ENCODE peak calls at places on chromosome 10, in five cellular contexts. M is endothelial cell of umbilical vein, L is HCT116, C is SK-N-SH, D is K562. K is an unnamed sample.

GRCh38 chr10:102644066-102644645 is at the start of gene TRIM8:
- DNase-seq in M (peak), C (peak), D (peak), L (no peak), K (no peak)

GRCh38 chr10:110137142-110137545 is 70.3 kb upstream of the MXI1 start:
- DNase-seq in M (peak), D (peak), L (peak), C (peak), K (no peak)

GRCh38 chr10:112827091-112827490 is 123.0 kb upstream of the TCF7L2 start:
- DNase-seq in M (no peak), D (no peak), C (no peak), L (no peak), K (no peak)

GRCh38 chr10:113111260-113111659 is 161.2 kb downstream of the TCF7L2 start:
- DNase-seq in C (no peak), D (no peak), L (no peak), M (no peak), K (no peak)

GRCh38 chr10:9786101-9786500 is 1231.6 kb upstream of the CELF2 start:
- DNase-seq in L (no peak), D (no peak), M (peak), C (no peak), K (no peak)

GRCh38 chr10:16116404-16117304 is 256.3 kb upstream of the MINDY3 start:
- DNase-seq in M (peak), D (peak), L (peak), C (peak), K (peak)

GRCh38 chr10:5040781-5041470 is 37.3 kb upstream of the AKR1C2 start:
- DNase-seq in C (no peak), D (no peak), L (no peak), M (no peak), K (no peak)

GRCh38 chr10:85224366-85224960 is 896.1 kb downstream of the CCSER2 start:
- DNase-seq in M (no peak), C (no peak), D (no peak), L (no peak), K (no peak)

GRCh38 chr10:98425511-98426352 is 10.8 kb upstream of the PYROXD2 start:
- DNase-seq in L (peak), M (peak), D (peak), C (peak), K (peak)

GRCh38 chr10:62333135-62333889 is 40.9 kb upstream of the ZNF365 start:
- DNase-seq in M (no peak), C (no peak), D (no peak), L (no peak), K (no peak)

GRCh38 chr10:70374775-70375614 is 7.4 kb downstream of the LRRC20 start:
- DNase-seq in M (peak), L (no peak), C (no peak), D (no peak), K (no peak)

GRCh38 chr10:75487087-75487784 is 55.8 kb downstream of the LRMDA start:
- DNase-seq in D (no peak), C (no peak), M (no peak), L (no peak), K (no peak)

GRCh38 chr10:77442790-77443189 is 194.8 kb downstream of the KCNMA1 start:
- DNase-seq in D (no peak), M (no peak), L (no peak), C (no peak), K (no peak)

GRCh38 chr10:102645388-102645740 is 1.1 kb downstream of the TRIM8 start:
- DNase-seq in M (peak), C (peak), L (peak), D (no peak), K (no peak)

GRCh38 chr10:70144372-70145110 is 2.0 kb downstream of the TYSND1 start:
- DNase-seq in C (no peak), M (no peak), L (no peak), D (no peak), K (peak)

GRCh38 chr10:23399701-23400144 is 39.2 kb upstream of the OTUD1 start:
- DNase-seq in M (no peak), D (no peak), C (no peak), L (no peak), K (no peak)

GRCh38 chr10:33180390-33180789 is 154.1 kb downstream of the NRP1 start:
- DNase-seq in D (no peak), M (no peak), L (no peak), C (no peak), K (no peak)

GRCh38 chr10:35639021-35639521 is 3.0 kb downstream of the FZD8 start:
- DNase-seq in D (no peak), M (no peak), C (peak), L (no peak), K (peak)

GRCh38 chr10:69552268-69552667 is 21.0 kb downstream of the NEUROG3 start:
- DNase-seq in D (no peak), L (no peak), C (no peak), M (no peak), K (no peak)

GRCh38 chr10:68135922-68136718 is 26.8 kb downstream of the MYPN start:
- DNase-seq in M (peak), L (peak), C (no peak), D (no peak), K (peak)

GRCh38 chr10:60208676-60209269 is 180.9 kb downstream of the ANK3 start:
- DNase-seq in D (peak), M (peak), L (peak), C (peak), K (no peak)

GRCh38 chr10:86716466-86716865 is 40.0 kb upstream of the BMPR1A start:
- DNase-seq in M (no peak), C (no peak), D (no peak), L (no peak), K (no peak)

GRCh38 chr10:61951144-61951483 is 49.6 kb downstream of the ARID5B start:
- DNase-seq in C (no peak), D (no peak), M (no peak), L (no peak), K (no peak)

GRCh38 chr10:90947025-90947960 is 26.4 kb upstream of the ANKRD1 start:
- DNase-seq in D (no peak), L (no peak), M (peak), C (no peak), K (no peak)

GRCh38 chr10:93542358-93542791 is 24.1 kb upstream of the FFAR4 start:
- DNase-seq in D (no peak), L (no peak), M (peak), C (peak), K (no peak)

GRCh38 chr10:96747734-96748550 is 27.6 kb upstream of the PIK3AP1 start:
- DNase-seq in C (no peak), L (no peak), M (no peak), D (no peak), K (no peak)

GRCh38 chr10:95236068-95236903 is 42.2 kb downstream of the ACSM6 start:
- DNase-seq in M (peak), C (no peak), D (no peak), L (peak), K (no peak)

GRCh38 chr10:3708830-3709229 is 76.2 kb downstream of the KLF6 start:
- DNase-seq in M (no peak), D (no peak), L (no peak), C (peak), K (no peak)
- H3K27ac ChIP-seq in M (no peak), D (no peak), L (no peak), C (no peak), K (no peak)

DNA sequence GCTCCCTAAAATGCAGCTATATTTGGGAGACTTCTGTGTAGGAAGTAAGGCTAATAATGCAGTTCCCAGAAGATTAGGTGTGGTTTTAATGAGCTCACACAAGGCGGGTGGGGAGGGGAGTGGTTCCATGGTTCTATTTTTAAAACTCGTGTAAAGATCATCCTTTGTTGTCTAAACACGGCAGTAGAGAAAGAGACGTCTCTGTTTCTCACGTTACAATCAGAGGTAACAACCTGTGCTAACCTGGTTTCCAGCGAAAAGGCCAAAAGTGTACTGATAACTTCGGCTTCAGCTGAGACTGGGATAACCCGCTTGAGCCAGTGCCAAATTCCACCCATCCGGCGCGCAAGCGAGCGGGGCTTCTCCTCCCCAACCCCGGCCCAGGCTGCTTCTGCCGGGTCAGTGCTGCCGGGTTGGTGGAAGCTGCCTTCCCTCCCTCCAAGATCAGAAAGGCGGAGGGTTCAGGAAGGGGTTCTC is 2.5 kb upstream of the MAP3K8 start:
- DNase-seq in M (no peak), L (no peak), C (no peak), D (peak), K (no peak)
- H3K9ac ChIP-seq in M (no peak), L (peak), C (no peak), D (peak), K (no peak)

GRCh38 chr10:125769175-125769574 is 6.4 kb downstream of the MMP21 start:
- DNase-seq in M (no peak), C (no peak), D (no peak), L (no peak), K (no peak)

GRCh38 chr10:125766511-125766910 is 9.1 kb downstream of the MMP21 start:
- DNase-seq in M (no peak), L (no peak), D (no peak), C (no peak), K (no peak)

GRCh38 chr10:125765835-125766234 is 9.8 kb downstream of the MMP21 start:
- DNase-seq in C (no peak), M (no peak), D (no peak), L (no peak), K (no peak)

GRCh38 chr10:125770844-125771243 is 4.8 kb downstream of the MMP21 start:
- DNase-seq in C (no peak), M (no peak), L (no peak), D (no peak), K (no peak)

GRCh38 chr10:125768217-125768616 is 7.4 kb downstream of the MMP21 start:
- DNase-seq in L (no peak), M (no peak), D (peak), C (peak), K (no peak)
- TF ChIP-seq MAX in L (no peak), M (no peak), D (no peak), C (no peak), K (no peak)

GRCh38 chr10:133324198-133324792 is 12.4 kb downstream of the CALY start:
- DNase-seq in M (peak), D (peak), L (no peak), C (peak), K (no peak)

GRCh38 chr10:133326745-133327650 is 9.7 kb downstream of the CALY start:
- DNase-seq in M (no peak), C (no peak), D (no peak), L (no peak), K (no peak)

GRCh38 chr10:133324857-133325260 is 11.8 kb downstream of the CALY start:
- DNase-seq in M (no peak), L (no peak), C (peak), D (no peak), K (peak)

GRCh38 chr10:133325392-133325760 is 11.3 kb downstream of the CALY start:
- DNase-seq in M (no peak), L (no peak), D (no peak), C (peak), K (no peak)

DNA sequence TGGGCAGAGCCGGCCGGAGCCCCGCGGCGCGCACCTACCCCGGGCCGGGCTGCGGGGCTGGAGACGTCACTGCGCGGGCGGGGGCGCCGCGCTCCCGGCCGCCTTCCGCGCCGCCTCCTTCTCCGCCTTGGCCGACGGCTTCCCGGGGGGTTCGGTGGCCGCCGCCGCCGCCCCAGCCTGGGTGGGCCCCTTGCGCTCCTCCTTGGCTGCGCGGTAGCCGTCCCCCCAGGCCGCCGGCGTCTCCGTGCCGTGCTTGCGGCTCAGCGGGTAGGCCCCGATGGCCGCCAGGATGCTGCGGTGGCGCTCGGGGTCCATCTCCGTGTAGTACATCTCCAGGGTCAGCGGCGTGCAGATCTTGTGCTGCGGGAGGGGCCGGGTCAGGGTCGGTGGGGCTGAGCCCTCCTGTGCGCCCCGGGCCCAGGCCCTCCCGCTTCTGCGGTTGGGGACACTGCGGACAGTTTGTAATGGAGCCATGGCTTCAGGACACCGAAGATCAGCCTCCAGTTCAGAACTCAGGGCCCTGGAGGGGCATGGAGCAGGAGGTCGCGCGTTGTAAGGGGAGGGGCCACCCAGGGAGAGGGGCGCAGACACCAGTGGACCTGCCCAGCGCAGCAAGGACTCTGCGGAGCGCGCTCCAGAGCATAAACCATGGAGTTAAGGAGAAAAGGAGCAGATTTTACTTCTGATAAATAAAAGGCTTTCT is 10.8 kb downstream of the CALY start:
- DNase-seq in L (no peak), D (no peak), M (no peak), C (peak), K (no peak)
- H3K27ac ChIP-seq in L (no peak), D (no peak), M (no peak), C (peak), K (no peak)

DNA sequence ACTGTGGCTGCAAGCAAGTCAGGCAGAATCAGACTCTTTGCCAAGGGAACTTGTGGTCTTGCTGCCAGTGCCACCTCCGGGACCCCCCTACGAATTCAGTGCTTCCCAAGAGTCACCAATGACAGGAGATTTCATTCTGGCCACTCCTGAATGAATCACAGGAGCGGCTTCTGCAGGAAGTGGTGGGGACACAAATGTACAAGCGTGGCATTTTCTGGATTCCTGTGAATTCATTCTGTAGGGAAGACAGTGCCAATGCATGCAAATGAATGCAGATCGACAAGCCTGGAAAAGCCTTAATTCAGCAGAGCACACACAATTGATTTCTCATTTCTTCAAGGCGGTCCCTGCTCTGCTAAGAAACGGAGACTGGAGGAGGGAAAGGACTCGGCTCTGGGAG is 161.2 kb downstream of the CAMK1D start:
- DNase-seq in C (no peak), L (no peak), D (no peak), M (no peak), K (peak)
- H3K9ac ChIP-seq in C (no peak), L (no peak), D (no peak), M (no peak), K (no peak)

GRCh38 chr10:11823122-11823988 is at the start of gene PROSER2:
- DNase-seq in D (peak), C (peak), M (peak), L (peak), K (no peak)
- TF ChIP-seq MAX in D (no peak), C (no peak), M (no peak), L (no peak), K (peak)

GRCh38 chr10:14429043-14429713 is 98.5 kb upstream of the FRMD4A start:
- DNase-seq in D (no peak), C (no peak), L (no peak), M (no peak), K (no peak)

GRCh38 chr10:14436233-14436632 is 105.5 kb upstream of the FRMD4A start:
- DNase-seq in D (peak), C (no peak), L (no peak), M (no peak), K (no peak)

GRCh38 chr10:14433147-14433546 is 102.4 kb upstream of the FRMD4A start:
- DNase-seq in D (no peak), L (no peak), M (no peak), C (no peak), K (no peak)

DNA sequence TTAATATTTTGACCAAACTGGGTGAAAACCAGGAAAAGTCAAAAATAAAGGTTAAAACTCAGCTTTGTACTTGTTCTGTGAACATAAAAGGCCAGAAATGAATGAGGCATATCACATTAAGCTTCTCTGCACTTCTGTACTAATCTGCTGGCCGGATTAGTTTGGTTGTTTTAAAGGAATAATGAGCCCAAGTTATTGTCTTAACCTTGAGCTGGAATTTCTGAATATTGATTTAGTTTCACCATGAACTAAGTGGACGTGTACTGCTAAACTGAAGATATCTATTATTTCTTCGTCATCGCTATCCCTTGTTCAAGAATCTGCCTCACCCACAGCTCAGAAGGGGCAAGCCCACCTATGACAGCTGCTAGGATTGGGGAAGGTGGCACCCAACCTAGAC is 101.1 kb upstream of the FRMD4A start:
- DNase-seq in L (no peak), D (no peak), C (no peak), M (no peak), K (no peak)
- H3K27ac ChIP-seq in L (no peak), D (no peak), C (no peak), M (no peak), K (no peak)

GRCh38 chr10:101050206-101051069 is 11.4 kb upstream of the KAZALD1 start:
- DNase-seq in L (no peak), D (peak), C (peak), M (peak), K (no peak)
- H3K9ac ChIP-seq in L (peak), D (peak), C (no peak), M (no peak), K (no peak)

GRCh38 chr10:116084166-116084565 is 188.8 kb downstream of the GFRA1 start:
- DNase-seq in L (no peak), D (no peak), M (no peak), C (no peak), K (no peak)
- TF ChIP-seq MAX in L (no peak), D (no peak), M (no peak), C (no peak), K (no peak)

GRCh38 chr10:71472466-71472865 is 75.7 kb downstream of the CDH23 start:
- DNase-seq in M (no peak), D (no peak), C (no peak), L (no peak), K (no peak)
- H3K27ac ChIP-seq in M (no peak), D (no peak), C (no peak), L (no peak), K (no peak)